ENCODE peak calls at places on chromosomes 4 and X, in five cellular contexts. B, A, H, C and P are unnamed samples.

GRCh38 chr4:96784336-96784735 is 944.4 kb downstream of the PDHA2 start:
- DNase-seq in B (no peak), H (no peak), C (no peak), A (no peak), P (no peak)

GRCh38 chr4:175947117-175947722 is 118.4 kb upstream of the WDR17 start:
- DNase-seq in B (peak), A (no peak), C (peak), H (no peak), P (no peak)

GRCh38 chr4:53832549-53832948 is 231.9 kb downstream of the CHIC2 start:
- DNase-seq in H (no peak), A (no peak), C (no peak), B (no peak), P (no peak)

GRCh38 chr4:174669278-174669677 is 147.0 kb upstream of the HPGD start:
- DNase-seq in C (peak), A (no peak), H (no peak), B (peak), P (no peak)

GRCh38 chrX:106932492-106932923 is 12.3 kb downstream of the CLDN2 start:
- DNase-seq in H (no peak), A (no peak), B (peak), C (peak), P (no peak)

GRCh38 chrX:149207518-149207917 is 297.6 kb downstream of the IDS start:
- DNase-seq in H (no peak), B (no peak), A (no peak), C (no peak), P (no peak)

GRCh38 chr4:2831611-2832308 is 11.9 kb upstream of the ADD1 start:
- DNase-seq in H (no peak), B (no peak), A (no peak), C (no peak), P (no peak)

GRCh38 chr4:28686618-28687017 is 1826.0 kb downstream of the STIM2 start:
- DNase-seq in C (peak), B (peak), A (peak), H (peak), P (no peak)

GRCh38 chrX:121106484-121107235 is 59.2 kb downstream of the GLUD2 start:
- DNase-seq in H (no peak), B (no peak), C (no peak), A (no peak), P (no peak)

GRCh38 chr4:124420166-124420695 is 292.3 kb downstream of the ANKRD50 start:
- DNase-seq in B (no peak), C (no peak), A (no peak), H (no peak), P (no peak)

GRCh38 chr4:107379054-107379869 is 340.8 kb downstream of the PAPSS1 start:
- DNase-seq in B (peak), A (no peak), C (peak), H (no peak), P (no peak)

DNA sequence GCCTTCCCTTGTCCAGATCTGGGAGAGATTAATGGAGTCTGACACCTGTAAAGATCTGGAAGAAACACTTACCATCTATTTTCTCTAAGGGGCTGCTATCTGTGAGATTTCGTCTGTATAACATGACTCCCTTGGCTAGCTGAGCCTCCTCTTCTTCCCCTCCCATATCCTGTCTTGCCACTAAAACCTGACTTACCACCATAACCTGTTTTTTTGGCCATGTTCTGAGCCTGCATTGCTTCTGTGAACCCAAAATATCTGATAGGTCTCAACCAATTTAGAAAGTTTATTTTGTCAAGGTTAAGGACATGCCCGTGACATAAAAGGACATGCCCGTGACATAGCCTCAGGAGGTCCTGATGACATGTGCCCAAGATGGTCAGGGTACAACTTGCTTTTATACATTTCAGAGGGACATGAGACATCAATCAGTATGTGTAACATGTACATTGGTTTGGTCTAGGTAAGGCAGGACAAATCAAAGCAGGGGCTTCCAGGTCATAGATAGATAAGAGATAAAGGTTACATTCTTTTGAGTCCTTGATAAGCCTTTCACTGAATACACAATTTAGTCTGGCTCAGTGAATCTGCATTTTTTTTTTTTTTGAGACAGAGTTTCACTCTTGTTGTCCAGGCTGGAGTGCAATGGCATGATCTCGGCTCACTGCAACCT is 11.4 kb downstream of the MGST2 start:
- DNase-seq in H (no peak), C (no peak), A (no peak), B (no peak), P (no peak)
- H3K18ac ChIP-seq in H (no peak), C (no peak), A (no peak), B (no peak), P (no peak)

DNA sequence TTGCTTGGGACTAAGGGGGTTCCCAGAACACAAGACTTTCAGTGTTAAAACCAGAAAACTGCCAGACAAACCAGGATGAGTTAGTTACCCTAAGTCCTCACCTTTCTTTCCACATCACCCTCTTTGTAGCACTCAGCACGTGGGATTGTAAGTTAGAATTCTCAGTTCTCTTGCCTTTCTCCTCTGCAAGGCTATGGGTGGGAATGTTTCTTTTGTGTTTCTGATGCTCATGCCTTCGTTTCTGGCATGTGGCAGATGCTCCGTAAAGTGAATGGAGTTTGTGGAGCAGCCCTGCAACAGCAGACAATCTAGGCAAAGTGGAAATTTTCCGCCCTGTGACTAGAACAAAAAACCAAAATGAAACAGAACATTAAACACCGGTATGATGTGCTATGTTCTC is 64.7 kb upstream of the SPP1 start:
- DNase-seq in A (no peak), C (no peak), B (no peak), H (no peak), P (no peak)
- H3K18ac ChIP-seq in A (no peak), C (no peak), B (no peak), H (no peak), P (no peak)

GRCh38 chr4:85778809-85779124 is 303.8 kb downstream of the ARHGAP24 start:
- DNase-seq in C (peak), B (peak), A (no peak), H (no peak), P (no peak)

GRCh38 chr4:85779165-85779564 is 304.2 kb downstream of the ARHGAP24 start:
- DNase-seq in A (no peak), B (peak), H (no peak), C (peak), P (no peak)

GRCh38 chr4:85776091-85776490 is 301.1 kb downstream of the ARHGAP24 start:
- DNase-seq in B (peak), C (no peak), A (no peak), H (no peak), P (no peak)

GRCh38 chr4:85776579-85776978 is 301.6 kb downstream of the ARHGAP24 start:
- DNase-seq in H (no peak), B (peak), C (peak), A (no peak), P (no peak)

DNA sequence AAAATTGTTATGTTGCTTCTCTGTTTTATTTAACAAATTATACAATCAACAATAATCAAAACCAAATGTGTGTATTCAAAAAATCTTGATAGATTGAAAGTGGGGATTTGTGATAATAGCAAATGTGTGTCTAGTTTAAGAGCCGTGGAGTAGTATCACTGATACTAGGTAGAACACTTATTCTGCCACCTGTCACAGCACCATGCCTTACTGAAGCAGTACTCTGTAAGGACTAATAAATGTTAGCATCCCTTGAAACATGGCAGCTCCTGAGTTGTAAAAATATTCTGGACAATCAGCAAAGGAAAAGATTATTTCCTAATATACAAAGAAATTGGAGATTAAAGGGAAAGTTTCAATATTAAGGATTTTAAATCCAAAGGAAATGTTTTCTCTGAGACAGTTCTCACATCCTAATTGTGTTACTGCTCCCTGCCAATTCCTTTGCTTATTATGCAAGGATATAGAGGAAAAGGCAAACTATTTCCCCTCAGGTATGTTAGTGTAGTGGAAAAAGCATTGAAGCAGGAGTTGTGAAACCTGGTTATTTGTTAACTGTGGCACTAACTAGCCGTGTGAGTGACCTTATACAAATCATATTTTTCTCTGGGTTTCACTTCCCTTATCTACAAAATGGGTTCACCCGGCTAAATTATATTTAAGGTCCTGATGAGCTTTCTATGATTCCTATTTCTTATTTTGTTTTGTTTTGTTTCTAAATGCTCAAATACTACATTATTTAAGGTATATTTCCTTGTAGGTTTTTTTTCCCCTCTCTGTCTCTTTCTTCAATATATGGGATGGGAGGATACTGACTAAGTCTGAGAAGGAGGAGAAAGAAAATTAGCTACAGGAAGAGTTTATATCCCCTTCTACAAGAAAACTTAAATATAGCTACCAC is 303.2 kb downstream of the ARHGAP24 start:
- DNase-seq in C (peak), B (no peak), A (no peak), H (no peak), P (no peak)
- H3K18ac ChIP-seq in C (no peak), B (peak), A (no peak), H (no peak), P (no peak)

GRCh38 chr4:6122496-6122895 is 77.9 kb downstream of the JAKMIP1 start:
- DNase-seq in B (no peak), C (no peak), H (no peak), A (no peak), P (no peak)

GRCh38 chr4:6120361-6120760 is 80.0 kb downstream of the JAKMIP1 start:
- DNase-seq in A (no peak), B (no peak), C (no peak), H (no peak), P (no peak)

GRCh38 chr4:6123116-6123515 is 77.2 kb downstream of the JAKMIP1 start:
- DNase-seq in C (no peak), A (no peak), H (no peak), B (no peak), P (no peak)

GRCh38 chr4:6121941-6122340 is 78.4 kb downstream of the JAKMIP1 start:
- DNase-seq in A (no peak), B (no peak), H (no peak), C (no peak), P (no peak)

GRCh38 chr4:6121276-6121850 is 79.0 kb downstream of the JAKMIP1 start:
- DNase-seq in C (no peak), B (no peak), H (peak), A (no peak), P (no peak)
- H3K18ac ChIP-seq in C (no peak), B (no peak), H (no peak), A (no peak), P (no peak)

GRCh38 chr4:48017108-48017527 is 546 bp downstream of the NIPAL1 start:
- DNase-seq in B (peak), C (peak), H (peak), A (peak), P (peak)

GRCh38 chr4:48016141-48017107 is at the start of the genes CNGA1 and NIPAL1:
- DNase-seq in C (peak), H (peak), B (peak), A (peak), P (peak)

GRCh38 chr4:48012819-48013218 is 3.7 kb downstream of the CNGA1 start:
- DNase-seq in B (no peak), A (no peak), H (no peak), C (no peak), P (no peak)

GRCh38 chr4:48015678-48016077 is 803 bp downstream of the CNGA1 start:
- DNase-seq in C (no peak), B (no peak), A (no peak), H (no peak), P (no peak)

GRCh38 chr4:48015216-48015615 is 1.3 kb downstream of the CNGA1 start:
- DNase-seq in H (no peak), A (no peak), B (no peak), C (no peak), P (no peak)
- H3K18ac ChIP-seq in H (no peak), A (no peak), B (no peak), C (no peak), P (no peak)

DNA sequence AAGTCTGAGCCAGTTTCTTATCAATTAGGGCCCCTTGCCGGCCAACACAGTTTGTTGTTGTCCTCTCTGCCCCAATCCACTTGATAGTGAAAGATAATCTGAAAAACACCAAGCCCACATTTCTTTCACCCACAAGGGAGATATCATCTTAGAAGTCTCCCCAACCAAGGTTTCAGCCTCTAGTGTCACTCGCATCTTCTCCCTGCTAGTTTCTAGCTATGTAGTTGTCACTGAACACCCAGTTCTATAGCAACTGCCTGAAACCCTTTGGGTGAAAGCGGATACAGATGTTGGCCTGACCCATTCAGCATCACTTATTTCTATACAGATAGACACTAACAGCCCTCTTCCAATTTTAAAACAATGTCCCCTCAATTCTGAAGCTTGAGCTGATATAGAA is 116.3 kb downstream of the BMP15 start:
- DNase-seq in A (no peak), C (no peak), H (no peak), B (no peak), P (no peak)
- H3K18ac ChIP-seq in A (no peak), C (no peak), H (no peak), B (no peak), P (no peak)

GRCh38 chrX:82230013-82230412 is 1028.1 kb downstream of the SH3BGRL start:
- DNase-seq in A (no peak), C (no peak), H (no peak), B (no peak), P (no peak)

GRCh38 chrX:82219129-82219528 is 1017.2 kb downstream of the SH3BGRL start:
- DNase-seq in A (no peak), H (no peak), B (no peak), C (no peak), P (no peak)

GRCh38 chrX:82224961-82225360 is 1023.1 kb downstream of the SH3BGRL start:
- DNase-seq in H (no peak), C (no peak), B (no peak), A (no peak), P (no peak)
- H3K18ac ChIP-seq in H (no peak), C (no peak), B (no peak), A (no peak), P (no peak)